ENCODE peak calls at places on chromosomes 3 and 15, in five cellular contexts. Q, L, E, J and O are unnamed samples.

GRCh38 chr15:29668120-29668602 is 154.1 kb downstream of the TJP1 start:
- DNase-seq in Q (peak), L (no peak), E (peak), J (peak), O (no peak)

GRCh38 chr3:57757642-57758297 is 1.7 kb downstream of the SLMAP start:
- DNase-seq in Q (peak), L (no peak), E (peak), J (no peak), O (no peak)

GRCh38 chr3:27633224-27633545 is 88.9 kb downstream of the EOMES start:
- DNase-seq in Q (peak), L (no peak), E (peak), J (no peak), O (no peak)

GRCh38 chr3:123113889-123114450 is 47.1 kb downstream of the PDIA5 start:
- DNase-seq in Q (no peak), L (no peak), E (no peak), J (no peak), O (no peak)

GRCh38 chr15:52112203-52112750 is 298 bp downstream of the BCL2L10 start:
- DNase-seq in Q (no peak), L (no peak), E (no peak), J (no peak), O (no peak)

GRCh38 chr3:37144806-37145205 is 29.6 kb downstream of the LRRFIP2 start:
- DNase-seq in Q (no peak), L (no peak), E (no peak), J (no peak), O (no peak)

GRCh38 chr15:84911879-84912660 is 27.6 kb downstream of the SLC28A1 start:
- DNase-seq in Q (peak), L (peak), E (peak), J (peak), O (peak)

GRCh38 chr15:91007266-91007665 is 12.9 kb upstream of the PRC1 start:
- DNase-seq in Q (no peak), L (no peak), E (no peak), J (no peak), O (no peak)

GRCh38 chr3:78066287-78066686 is 1026.4 kb downstream of the ROBO2 start:
- DNase-seq in Q (no peak), L (no peak), E (no peak), J (no peak), O (no peak)

GRCh38 chr3:152053876-152054275 is 180.4 kb downstream of the SUCNR1 start:
- DNase-seq in Q (no peak), L (no peak), E (no peak), J (no peak), O (no peak)

GRCh38 chr3:189772584-189772983 is 141.4 kb downstream of the TP63 start:
- DNase-seq in Q (no peak), L (no peak), E (peak), J (peak), O (no peak)

GRCh38 chr15:38714309-38715072 is 149.9 kb upstream of the RASGRP1 start:
- DNase-seq in Q (no peak), L (no peak), E (peak), J (peak), O (no peak)

GRCh38 chr3:152193673-152194267 is 75.0 kb upstream of the MBNL1 start:
- DNase-seq in Q (no peak), L (no peak), E (no peak), J (no peak), O (no peak)

GRCh38 chr15:60358935-60359672 is 38.7 kb downstream of the ANXA2 start:
- DNase-seq in Q (no peak), L (no peak), E (peak), J (peak), O (no peak)

GRCh38 chr15:70089692-70089971 is 8.1 kb downstream of the TLE3 start:
- DNase-seq in Q (no peak), L (no peak), E (no peak), J (no peak), O (no peak)

GRCh38 chr3:14976317-14976716 is 28.9 kb downstream of the NR2C2 start:
- DNase-seq in Q (no peak), L (no peak), E (no peak), J (no peak), O (no peak)

GRCh38 chr15:37050345-37050744 is 50.0 kb downstream of the MEIS2 start:
- DNase-seq in Q (no peak), L (no peak), E (no peak), J (no peak), O (no peak)

GRCh38 chr15:85704021-85704420 is 90.7 kb downstream of the KLHL25 start:
- DNase-seq in Q (no peak), L (no peak), E (peak), J (no peak), O (no peak)

GRCh38 chr15:43511012-43511885 is 6.2 kb upstream of the MAP1A start:
- DNase-seq in Q (peak), L (no peak), E (no peak), J (no peak), O (no peak)

GRCh38 chr3:143120716-143121239 is 1.2 kb downstream of the CHST2 start:
- DNase-seq in Q (peak), L (no peak), E (peak), J (no peak), O (no peak)

DNA sequence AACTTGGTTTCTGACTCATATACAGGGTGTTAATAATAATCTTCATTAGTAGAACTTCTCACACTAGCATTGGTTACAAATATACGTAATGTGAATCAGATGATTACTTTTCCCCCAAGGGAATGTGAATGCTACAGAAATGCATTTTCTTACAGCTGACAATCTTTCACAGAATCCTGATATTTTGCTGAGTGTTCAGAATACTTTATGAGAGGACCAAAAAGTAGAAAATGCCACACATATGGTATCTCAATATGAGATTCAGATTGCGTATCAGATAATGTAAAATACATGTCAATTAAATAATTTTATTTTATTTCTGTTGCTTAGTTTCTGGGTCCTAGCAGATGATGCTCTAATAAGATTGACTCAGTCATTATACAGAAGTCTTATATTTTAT is 979.9 kb upstream of the GBE1 start:
- DNase-seq in Q (no peak), L (no peak), E (no peak), J (no peak), O (no peak)
- TF ChIP-seq CTCF in Q (no peak), L (no peak), E (no peak), J (no peak), O (no peak)

DNA sequence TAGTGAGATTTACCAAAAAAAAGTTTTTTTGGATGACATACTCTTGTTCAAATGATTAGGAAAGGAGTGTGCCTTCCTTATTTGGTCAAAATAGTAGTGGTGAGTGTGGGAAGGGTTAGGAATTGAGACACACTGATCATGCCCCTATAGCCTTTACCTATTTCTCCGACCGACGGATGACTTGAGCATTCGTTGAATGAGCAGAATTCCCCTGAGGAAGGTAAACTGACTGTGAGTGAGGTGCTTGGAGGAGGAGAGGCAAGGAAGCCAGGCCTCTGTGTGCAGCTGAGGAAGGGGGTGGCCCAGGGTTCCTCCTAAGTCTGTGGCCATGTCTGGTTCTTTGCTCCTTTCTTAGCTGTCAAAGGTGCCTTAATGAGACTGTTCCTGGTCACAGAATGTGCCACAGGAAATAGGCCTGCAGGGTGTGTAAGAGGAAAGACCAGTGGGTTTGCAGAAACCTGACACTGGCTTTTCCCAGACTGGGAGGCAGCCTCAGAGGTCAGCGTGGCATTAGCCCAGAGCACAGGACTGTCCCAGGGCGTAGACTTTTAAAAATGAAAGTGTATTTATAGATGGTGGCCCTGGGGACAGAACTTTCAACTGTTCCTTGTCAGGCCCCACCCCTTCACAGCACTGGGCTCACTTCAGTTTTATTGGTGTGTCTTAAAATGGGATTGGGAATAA is 307.7 kb upstream of the C2CD4B start:
- DNase-seq in Q (no peak), L (peak), E (no peak), J (no peak), O (no peak)
- TF ChIP-seq CTCF in Q (no peak), L (peak), E (no peak), J (no peak), O (no peak)

GRCh38 chr3:128412180-128413002 is 54.3 kb downstream of the DNAJB8 start:
- DNase-seq in Q (no peak), L (no peak), E (no peak), J (no peak), O (no peak)
- TF ChIP-seq CTCF in Q (no peak), L (no peak), E (no peak), J (no peak), O (no peak)

DNA sequence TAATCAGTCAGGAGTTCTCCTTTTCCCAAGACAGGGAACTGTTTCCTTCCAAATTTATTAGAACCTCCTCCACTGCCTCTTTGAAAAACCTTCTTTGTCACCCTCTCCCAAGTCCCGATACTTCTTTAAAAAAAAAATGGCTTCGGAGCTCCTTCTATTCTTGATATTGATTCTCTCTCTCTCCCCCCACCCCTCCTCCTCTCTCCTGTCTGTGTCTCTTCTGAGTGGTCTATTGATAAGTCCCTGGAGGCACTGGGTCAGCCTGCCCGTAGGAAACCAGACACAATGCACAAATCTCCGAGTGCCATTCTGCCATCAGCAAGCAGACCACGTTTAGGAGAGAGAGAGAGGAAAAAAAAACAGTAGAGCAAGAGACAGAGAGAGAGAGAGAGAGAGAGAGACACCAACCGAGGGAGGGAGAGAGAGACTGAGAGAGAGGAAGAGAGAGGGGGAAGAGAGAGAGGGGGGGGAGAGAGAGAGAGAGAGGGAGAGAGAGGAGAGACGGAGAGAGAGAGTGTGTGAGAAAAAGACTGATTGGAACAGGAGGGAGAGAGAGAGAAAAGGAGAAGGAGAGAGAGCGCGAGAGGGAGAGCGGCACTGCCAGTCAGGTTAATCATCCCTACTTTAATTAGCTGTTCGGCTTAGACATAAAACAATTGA is 160.9 kb downstream of the TIGIT start:
- DNase-seq in Q (no peak), L (no peak), E (peak), J (no peak), O (no peak)
- TF ChIP-seq CTCF in Q (no peak), L (no peak), E (no peak), J (no peak), O (peak)

DNA sequence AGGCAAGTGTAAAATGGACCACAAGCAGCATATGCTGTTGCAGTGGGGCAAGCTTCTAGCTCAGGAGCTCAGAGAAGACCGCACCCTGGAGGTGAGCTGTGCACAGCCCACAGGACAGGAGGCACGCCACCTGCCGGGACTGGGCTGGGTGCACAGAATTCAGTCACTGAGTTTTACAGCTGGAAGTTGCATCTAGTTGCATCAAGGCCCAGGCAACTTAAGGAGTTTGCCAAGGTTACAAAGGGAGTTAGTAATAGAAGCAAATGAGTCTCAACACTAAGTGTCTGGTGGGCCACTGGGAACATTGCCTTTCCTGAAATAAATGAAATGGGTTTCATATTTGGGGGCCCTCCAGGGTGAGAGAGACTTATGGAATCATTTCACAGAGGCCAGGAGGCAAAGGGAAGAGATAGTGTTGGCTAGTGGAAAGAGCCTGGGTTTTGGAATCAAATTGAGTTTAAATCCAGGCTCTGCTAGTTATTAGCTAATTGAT is 36.0 kb upstream of the TIMP4 start:
- DNase-seq in Q (peak), L (no peak), E (peak), J (no peak), O (peak)
- TF ChIP-seq CTCF in Q (peak), L (no peak), E (no peak), J (no peak), O (no peak)

DNA sequence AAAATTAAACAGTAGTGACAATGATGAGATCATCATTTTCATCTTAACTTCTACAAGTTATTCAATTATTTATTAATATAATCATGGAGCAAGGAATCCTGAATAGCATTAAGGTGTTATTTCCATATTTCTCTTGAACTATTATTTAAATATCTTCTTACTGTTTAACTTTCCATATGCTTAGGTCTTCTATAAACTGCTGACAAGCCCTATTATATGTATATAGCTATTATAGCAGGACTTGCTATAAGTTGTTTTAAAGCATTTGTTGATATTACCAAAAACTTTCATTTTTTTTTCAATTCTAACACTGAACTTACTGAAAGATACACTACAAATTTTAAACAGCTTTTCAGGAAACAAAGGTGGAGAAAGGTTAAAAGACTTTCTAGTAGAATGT is 76.7 kb downstream of the PLD1 start:
- DNase-seq in Q (no peak), L (no peak), E (no peak), J (no peak), O (no peak)
- TF ChIP-seq CTCF in Q (no peak), L (no peak), E (no peak), J (no peak), O (no peak)